ENCODE peak calls at places on chromosome 1, in five cellular contexts. E is right cardiac atrium; R is CD4-positive, alpha-beta memory T cell; N is EL; S is left colon. K is an unnamed sample.

GRCh38 chr1:223844962-223845809 is 561 bp downstream of the TP53BP2 start:
- DNase-seq in E (peak; percentile 66), R (peak; percentile 75), N (peak; percentile 54), S (peak; percentile 49), K (peak; percentile 46)

GRCh38 chr1:30933874-30934252 is 25.3 kb upstream of the SDC3 start:
- DNase-seq in E (no peak), R (no peak), N (peak; percentile 87), S (no peak), K (no peak)

GRCh38 chr1:96474985-96475743 is 246.4 kb upstream of the PTBP2 start:
- DNase-seq in E (no peak), R (no peak), N (no peak), S (no peak), K (no peak)

GRCh38 chr1:4585216-4585615 is 69.2 kb upstream of the AJAP1 start:
- DNase-seq in E (no peak), R (peak; percentile 2), N (no peak), S (no peak), K (peak; percentile 10)

GRCh38 chr1:91744973-91745648 is 140.8 kb downstream of the TGFBR3 start:
- DNase-seq in E (peak; percentile 58), R (no peak), N (no peak), S (peak; percentile 46), K (no peak)

GRCh38 chr1:204545202-204545601 is 29.0 kb downstream of the MDM4 start:
- DNase-seq in E (no peak), R (no peak), N (peak; percentile 46), S (no peak), K (no peak)

GRCh38 chr1:230728710-230729392 is 14.9 kb upstream of the AGT start:
- DNase-seq in E (no peak), R (no peak), N (no peak), S (peak; percentile 65), K (no peak)

GRCh38 chr1:43453442-43454269 is at the start of gene HYI:
- DNase-seq in E (peak; percentile 86), R (peak; percentile 71), N (peak; percentile 92), S (peak; percentile 93), K (peak; percentile 65)

GRCh38 chr1:157993179-157994080 is at the start of gene KIRREL1:
- DNase-seq in E (peak; percentile 74), R (no peak), N (peak; percentile 78), S (peak; percentile 64), K (peak; percentile 64)

GRCh38 chr1:204469304-204469703 is 25.3 kb downstream of the PIK3C2B start:
- DNase-seq in E (peak; percentile 51), R (no peak), N (no peak), S (no peak), K (no peak)

K was measured in SK-MEL-5.